ENCODE peak calls at places on chromosomes 1 and 21, in ten cellular contexts. E is effector memory CD4-positive, alpha-beta T cell; K is transverse colon; N is thoracic aorta; M is PC-9; O is left ventricle myocardium inferior; Y is fibroblast of lung; G is heart right ventricle; Q is H1; F is IMR-90. Z is an unnamed sample. For H3K4me1, the result is how much of the 10 kb centered on the place peaks cover.

GRCh38 chr1:236394905-236395779 is 1.1 kb downstream of the EDARADD start:
- DNase-seq in E (peak), K (peak), N (no peak), M (no peak), O (peak), Y (peak), G (peak), Q (peak), F (no peak), Z (peak)

GRCh38 chr21:25863031-25863430 is 128.3 kb downstream of the GABPA start:
- DNase-seq in E (no peak), K (no peak), N (no peak), M (no peak), O (no peak), Y (no peak), G (no peak), Q (no peak), F (no peak), Z (no peak)

GRCh38 chr1:11678442-11678841 is 2.5 kb downstream of the MAD2L2 start:
- DNase-seq in E (no peak), K (no peak), N (no peak), M (no peak), O (no peak), Y (no peak), G (no peak), Q (no peak), F (no peak), Z (no peak)

GRCh38 chr1:178495158-178495557 is 1.6 kb downstream of the CLEC20A start:
- DNase-seq in E (no peak), K (no peak), N (no peak), M (no peak), O (no peak), Y (no peak), G (no peak), Q (peak), F (no peak), Z (no peak)

GRCh38 chr21:38349111-38349746 is 92.4 kb downstream of the KCNJ15 start:
- DNase-seq in E (no peak), K (no peak), N (no peak), M (no peak), O (no peak), Y (peak), G (no peak), Q (no peak), F (peak), Z (no peak)

GRCh38 chr1:21537932-21538630 is 28.9 kb downstream of the ALPL start:
- DNase-seq in E (no peak), K (no peak), N (no peak), M (no peak), O (peak), Y (no peak), G (peak), Q (no peak), F (no peak), Z (peak)

GRCh38 chr1:230077436-230078221 is 10.6 kb downstream of the GALNT2 start:
- DNase-seq in E (no peak), K (no peak), N (no peak), M (no peak), O (no peak), Y (peak), G (no peak), Q (no peak), F (peak), Z (no peak)

GRCh38 chr1:94887603-94888171 is 39.2 kb downstream of the CNN3 start:
- DNase-seq in E (no peak), K (no peak), N (no peak), M (no peak), O (no peak), Y (no peak), G (no peak), Q (peak), F (no peak), Z (no peak)

GRCh38 chr1:202229376-202229775 is 35.8 kb downstream of the LGR6 start:
- DNase-seq in E (no peak), K (no peak), N (no peak), M (no peak), O (no peak), Y (no peak), G (no peak), Q (no peak), F (no peak), Z (no peak)

GRCh38 chr1:31297273-31298247 is 728 bp downstream of the ZCCHC17 start:
- DNase-seq in E (no peak), K (no peak), N (no peak), M (peak), O (no peak), Y (peak), G (no peak), Q (no peak), F (peak), Z (no peak)

GRCh38 chr1:181135815-181136737 is 47.6 kb downstream of the IER5 start:
- DNase-seq in E (no peak), K (no peak), N (no peak), M (peak), O (no peak), Y (peak), G (no peak), Q (no peak), F (peak), Z (no peak)

GRCh38 chr21:45818904-45819285 is 162.7 kb upstream of the COL6A1 start:
- DNase-seq in E (peak), K (no peak), N (no peak), M (no peak), O (no peak), Y (peak), G (no peak), Q (no peak), F (peak), Z (no peak)

GRCh38 chr1:7279753-7280150 is 491.3 kb upstream of the VAMP3 start:
- DNase-seq in E (no peak), K (no peak), N (no peak), M (no peak), O (no peak), Y (no peak), G (no peak), Q (no peak), F (no peak), Z (no peak)

GRCh38 chr1:30990594-30990993 is 74.9 kb downstream of the PUM1 start:
- DNase-seq in E (no peak), K (no peak), N (no peak), M (no peak), O (no peak), Y (peak), G (no peak), Q (no peak), F (peak), Z (no peak)

GRCh38 chr1:151968058-151968457 is 25.6 kb downstream of the S100A10 start:
- DNase-seq in E (no peak), K (peak), N (no peak), M (peak), O (no peak), Y (peak), G (no peak), Q (peak), F (peak), Z (peak)

GRCh38 chr1:88302843-88303486 is 381.1 kb upstream of the PKN2 start:
- DNase-seq in E (no peak), K (no peak), N (no peak), M (no peak), O (no peak), Y (peak), G (no peak), Q (no peak), F (peak), Z (no peak)

GRCh38 chr1:187762109-187762508 is 933.4 kb downstream of the PLA2G4A start:
- DNase-seq in E (no peak), K (no peak), N (no peak), M (no peak), O (no peak), Y (peak), G (no peak), Q (no peak), F (peak), Z (no peak)

GRCh38 chr1:60825593-60825992 is 256.8 kb upstream of the NFIA start:
- DNase-seq in E (no peak), K (peak), N (no peak), M (no peak), O (no peak), Y (no peak), G (no peak), Q (no peak), F (no peak), Z (no peak)

GRCh38 chr1:246748867-246749266 is 24.7 kb downstream of the SCCPDH start:
- DNase-seq in E (no peak), K (no peak), N (no peak), M (no peak), O (no peak), Y (no peak), G (no peak), Q (no peak), F (no peak), Z (no peak)

GRCh38 chr1:151510020-151510405 is 1.2 kb upstream of the CGN start:
- DNase-seq in E (no peak), K (peak), N (no peak), M (no peak), O (no peak), Y (no peak), G (no peak), Q (no peak), F (no peak), Z (no peak)

GRCh38 chr1:37150986-37151385 is 116.7 kb upstream of the GRIK3 start:
- DNase-seq in E (no peak), K (no peak), N (no peak), M (no peak), O (no peak), Y (no peak), G (no peak), Q (no peak), F (no peak), Z (no peak)

GRCh38 chr21:31332525-31332924 is 11.5 kb downstream of the TIAM1 start:
- DNase-seq in E (no peak), K (no peak), N (no peak), M (no peak), O (no peak), Y (no peak), G (no peak), Q (no peak), F (no peak), Z (no peak)

GRCh38 chr21:22211943-22212342 is 1213.7 kb downstream of the NCAM2 start:
- DNase-seq in E (no peak), K (no peak), N (no peak), M (no peak), O (no peak), Y (no peak), G (no peak), Q (no peak), F (no peak), Z (no peak)

GRCh38 chr1:154329551-154330131 is 4.3 kb downstream of the ATP8B2 start:
- DNase-seq in E (no peak), K (no peak), N (no peak), M (no peak), O (no peak), Y (no peak), G (no peak), Q (no peak), F (no peak), Z (no peak)

GRCh38 chr1:186858923-186859322 is 30.2 kb downstream of the PLA2G4A start:
- DNase-seq in E (no peak), K (no peak), N (no peak), M (no peak), O (no peak), Y (peak), G (no peak), Q (no peak), F (no peak), Z (no peak)

GRCh38 chr1:16318544-16318943 is 33.7 kb downstream of the FBXO42 start:
- DNase-seq in E (no peak), K (peak), N (no peak), M (no peak), O (no peak), Y (peak), G (peak), Q (no peak), F (no peak), Z (peak)

GRCh38 chr1:151472852-151473731 is 13.8 kb upstream of the POGZ start:
- DNase-seq in E (no peak), K (peak), N (no peak), M (peak), O (peak), Y (peak), G (peak), Q (peak), F (peak), Z (peak)

GRCh38 chr1:36436820-36437219 is 13.4 kb downstream of the OSCP1 start:
- DNase-seq in E (no peak), K (no peak), N (no peak), M (peak), O (no peak), Y (peak), G (no peak), Q (no peak), F (peak), Z (no peak)

DNA sequence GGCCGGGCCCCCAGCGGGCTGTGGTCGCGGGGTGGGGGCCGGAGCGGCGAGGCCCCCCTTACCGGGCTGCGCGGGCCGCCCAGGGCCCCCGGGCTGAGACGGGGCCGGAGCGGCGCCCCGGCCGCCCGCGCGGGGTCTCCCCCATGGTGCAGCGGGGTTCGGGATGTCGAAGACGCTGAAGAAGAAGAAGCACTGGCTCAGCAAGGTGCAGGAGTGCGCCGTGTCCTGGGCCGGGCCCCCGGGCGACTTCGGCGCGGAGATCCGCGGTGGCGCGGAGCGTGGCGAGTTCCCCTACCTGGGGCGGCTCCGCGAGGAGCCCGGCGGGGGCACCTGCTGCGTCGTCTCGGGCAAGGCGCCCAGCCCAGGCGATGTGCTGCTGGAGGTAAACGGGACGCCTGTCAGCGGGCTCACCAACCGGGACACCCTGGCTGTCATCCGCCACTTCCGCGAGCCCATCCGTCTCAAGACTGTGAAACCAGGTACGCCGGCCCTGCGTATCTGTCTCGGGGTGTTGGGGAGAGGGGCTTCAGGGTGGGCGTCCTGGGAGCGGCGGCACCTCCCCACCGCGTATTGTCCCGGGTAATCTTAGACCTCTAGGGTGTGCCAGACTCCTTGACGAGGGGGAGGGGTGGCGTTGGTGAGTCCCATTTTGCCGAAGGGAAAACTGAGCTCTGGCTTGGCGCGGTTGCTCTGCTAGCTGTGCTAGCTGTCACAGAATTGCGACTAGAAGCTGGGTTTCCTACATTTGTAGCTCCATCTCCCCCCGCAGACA is 742 bp downstream of the MAGI3 start:
- DNase-seq in E (peak), K (peak), N (no peak), M (peak), O (peak), Y (no peak), G (peak), Q (peak), F (no peak), Z (peak)
- H3K27ac ChIP-seq in E (peak), K (peak), N (peak), M (no peak), O (peak), Y (peak), G (peak), Q (no peak), F (peak), Z (peak)

DNA sequence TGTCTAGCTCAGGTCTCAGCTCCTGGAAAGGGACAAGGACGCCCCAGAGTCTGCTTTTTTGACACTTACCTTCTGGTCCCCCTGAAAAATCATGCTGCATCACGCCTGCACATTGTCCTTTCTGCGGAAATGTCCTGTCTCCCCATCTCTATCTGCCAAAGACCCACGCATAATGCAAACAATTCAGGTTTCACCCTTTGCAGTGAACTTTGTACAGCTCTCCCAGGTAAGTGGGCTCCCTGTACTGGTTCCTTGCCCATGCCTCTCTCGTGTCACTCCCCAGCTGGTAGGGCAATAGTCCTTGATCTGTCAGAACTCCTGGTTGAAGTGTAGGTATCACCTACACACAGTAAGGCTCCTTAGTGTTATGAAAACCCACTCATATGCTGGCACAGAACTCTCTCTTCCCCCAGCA is 102.9 kb upstream of the IRF2BP2 start:
- DNase-seq in E (no peak), K (no peak), N (no peak), M (peak), O (no peak), Y (no peak), G (no peak), Q (no peak), F (no peak), Z (no peak)
- H3K4me1 ChIP-seq in E (under half), K (under half), N (under half), M (under half), O (under half), Y (under half), G (under half), Q (under half), F (under half), Z (under half)

GRCh38 chr1:226954337-226954736 is 14.2 kb downstream of the COQ8A start:
- DNase-seq in E (no peak), K (no peak), N (no peak), M (no peak), O (no peak), Y (no peak), G (no peak), Q (no peak), F (no peak), Z (peak)

GRCh38 chr1:226957714-226958113 is 17.6 kb downstream of the COQ8A start:
- DNase-seq in E (no peak), K (no peak), N (no peak), M (no peak), O (no peak), Y (no peak), G (no peak), Q (no peak), F (no peak), Z (no peak)

GRCh38 chr1:226954777-226955176 is 14.7 kb downstream of the COQ8A start:
- DNase-seq in E (no peak), K (no peak), N (no peak), M (no peak), O (no peak), Y (no peak), G (no peak), Q (no peak), F (no peak), Z (no peak)

GRCh38 chr1:226958300-226958699 is 18.2 kb downstream of the COQ8A start:
- DNase-seq in E (no peak), K (no peak), N (no peak), M (no peak), O (no peak), Y (no peak), G (no peak), Q (no peak), F (no peak), Z (no peak)

GRCh38 chr1:226956942-226957713 is 17.0 kb downstream of the COQ8A start:
- DNase-seq in E (no peak), K (no peak), N (no peak), M (no peak), O (no peak), Y (no peak), G (no peak), Q (no peak), F (no peak), Z (no peak)
- H3K27ac ChIP-seq in E (no peak), K (no peak), N (no peak), M (no peak), O (peak), Y (no peak), G (peak), Q (no peak), F (no peak), Z (no peak)

GRCh38 chr1:111104981-111105380 is 34.9 kb downstream of the DRAM2 start:
- DNase-seq in E (no peak), K (no peak), N (no peak), M (no peak), O (no peak), Y (no peak), G (no peak), Q (no peak), F (no peak), Z (no peak)

GRCh38 chr1:111101854-111102642 is 37.8 kb downstream of the DRAM2 start:
- DNase-seq in E (no peak), K (peak), N (no peak), M (peak), O (no peak), Y (no peak), G (no peak), Q (no peak), F (no peak), Z (no peak)

GRCh38 chr1:111097356-111098099 is 42.4 kb downstream of the DRAM2 start:
- DNase-seq in E (no peak), K (no peak), N (no peak), M (no peak), O (no peak), Y (no peak), G (no peak), Q (no peak), F (no peak), Z (no peak)

DNA sequence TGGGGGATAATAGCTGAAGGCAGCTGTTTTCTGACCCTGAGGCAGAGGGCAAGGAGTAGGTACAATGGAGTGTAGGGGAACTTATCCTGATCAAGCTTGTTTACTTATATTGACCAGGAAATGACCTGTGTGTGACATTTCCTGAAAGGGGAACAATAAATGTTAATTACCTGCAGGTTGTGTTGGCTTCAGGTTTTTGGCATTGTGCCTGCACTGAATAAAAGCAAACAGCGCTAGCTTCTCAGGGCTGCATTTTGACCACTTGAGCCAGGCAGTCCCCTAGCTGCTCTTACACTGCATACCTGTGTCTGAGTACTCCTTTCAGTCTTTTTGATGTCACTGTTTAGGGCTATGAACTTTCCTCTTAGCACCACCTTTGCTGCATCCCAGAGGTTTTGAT is 40.6 kb downstream of the DRAM2 start:
- DNase-seq in E (no peak), K (peak), N (no peak), M (peak), O (no peak), Y (no peak), G (no peak), Q (no peak), F (no peak), Z (no peak)
- H3K4me1 ChIP-seq in E (under half), K (under half), N (under half), M (under half), O (under half), Y (under half), G (under half), Q (under half), F (under half), Z (under half)

DNA sequence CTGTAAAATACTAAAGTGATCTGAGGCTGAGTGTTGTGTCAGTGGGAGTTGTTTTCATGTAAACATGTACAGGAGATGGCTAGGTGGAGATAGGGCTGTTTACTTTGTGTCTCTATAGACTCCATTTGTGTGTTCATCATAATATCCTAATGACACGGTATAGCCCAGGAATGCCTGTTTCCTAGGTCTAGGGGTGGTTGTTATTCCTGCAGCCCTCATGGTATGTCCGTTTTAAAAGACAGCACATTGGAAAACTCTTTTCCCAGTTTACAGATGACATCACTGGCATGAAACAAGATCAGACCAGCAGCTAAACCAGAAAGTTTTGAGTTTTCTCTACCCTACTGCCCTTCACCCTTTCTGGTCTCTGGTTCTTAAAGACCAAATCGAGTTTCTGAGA is 227.3 kb upstream of the TMEM51 start:
- DNase-seq in E (no peak), K (no peak), N (no peak), M (no peak), O (no peak), Y (no peak), G (no peak), Q (no peak), F (peak), Z (no peak)
- H3K27ac ChIP-seq in E (no peak), K (no peak), N (no peak), M (no peak), O (no peak), Y (no peak), G (no peak), Q (no peak), F (peak), Z (no peak)

GRCh38 chr1:38997034-38997900 is 6.2 kb downstream of the AKIRIN1 start:
- DNase-seq in E (no peak), K (no peak), N (no peak), M (no peak), O (no peak), Y (no peak), G (no peak), Q (no peak), F (no peak), Z (no peak)
- H3K4me1 ChIP-seq in E (under half), K (under half), N (under half), M (under half), O (half or more), Y (under half), G (under half), Q (under half), F (under half), Z (under half)